ENCODE peak calls at places on chromosomes 13 and 19, in seven cellular contexts. N is upper lobe of left lung, L is H1, T is SJCRH30, U is neural progenitor cell, M is SJSA1, B is lung. O is an unnamed sample. For H3K4me1, the result is how much of the 10 kb centered on the place peaks cover.

GRCh38 chr13:71359641-71360040 is 507.4 kb downstream of the DACH1 start:
- DNase-seq in N (no peak), L (no peak), T (no peak), U (no peak), M (no peak), B (no peak), O (no peak)

GRCh38 chr13:97506511-97506910 is 72.5 kb downstream of the RAP2A start:
- DNase-seq in N (no peak), L (no peak), T (peak), U (no peak), M (no peak), B (no peak), O (peak)

GRCh38 chr13:43546821-43547220 is 240.0 kb downstream of the ENOX1 start:
- DNase-seq in N (no peak), L (no peak), T (no peak), U (peak), M (no peak), B (no peak), O (no peak)

GRCh38 chr19:13764821-13765394 is 586 bp downstream of the MRI1 start:
- DNase-seq in N (peak), L (no peak), T (no peak), U (peak), M (no peak), B (no peak), O (peak)

GRCh38 chr13:73803997-73804396 is 330.2 kb downstream of the KLF12 start:
- DNase-seq in N (no peak), L (no peak), T (no peak), U (no peak), M (no peak), B (no peak), O (peak)

GRCh38 chr13:35794734-35795389 is 318.4 kb upstream of the MAB21L1 start:
- DNase-seq in N (no peak), L (no peak), T (no peak), U (no peak), M (no peak), B (no peak), O (no peak)

GRCh38 chr13:97977376-97977705 is 23.9 kb downstream of the IPO5 start:
- DNase-seq in N (no peak), L (no peak), T (no peak), U (no peak), M (no peak), B (no peak), O (no peak)

GRCh38 chr13:21707586-21707985 is 36.7 kb downstream of the FGF9 start:
- DNase-seq in N (no peak), L (no peak), T (no peak), U (no peak), M (no peak), B (no peak), O (no peak)

GRCh38 chr13:51643114-51643881 is 59.0 kb downstream of the WDFY2 start:
- DNase-seq in N (no peak), L (no peak), T (peak), U (no peak), M (peak), B (no peak), O (peak)

GRCh38 chr19:10861118-10861651 is 10.2 kb upstream of the CARM1 start:
- DNase-seq in N (peak), L (no peak), T (peak), U (peak), M (no peak), B (no peak), O (peak)

GRCh38 chr13:30042891-30043630 is 192.6 kb upstream of the UBL3 start:
- DNase-seq in N (no peak), L (no peak), T (no peak), U (no peak), M (no peak), B (no peak), O (no peak)

GRCh38 chr19:45446295-45446694 is 21.5 kb upstream of the FOSB start:
- DNase-seq in N (no peak), L (no peak), T (no peak), U (peak), M (no peak), B (no peak), O (no peak)

GRCh38 chr13:45602183-45602582 is 13.4 kb downstream of the ERICH6B start:
- DNase-seq in N (no peak), L (no peak), T (no peak), U (no peak), M (no peak), B (no peak), O (no peak)

GRCh38 chr13:34038326-34039068 is 220.5 kb downstream of the RFC3 start:
- DNase-seq in N (no peak), L (no peak), T (no peak), U (no peak), M (no peak), B (no peak), O (no peak)

GRCh38 chr13:51373451-51373850 is 34.0 kb downstream of the SERPINE3 start:
- DNase-seq in N (no peak), L (no peak), T (no peak), U (no peak), M (no peak), B (no peak), O (no peak)

GRCh38 chr19:11421607-11422098 is 2.5 kb upstream of the RGL3 start:
- DNase-seq in N (peak), L (peak), T (no peak), U (peak), M (no peak), B (peak), O (no peak)

GRCh38 chr13:36530050-36530789 is 97.9 kb downstream of the CCNA1 start:
- DNase-seq in N (peak), L (no peak), T (no peak), U (peak), M (no peak), B (peak), O (peak)

GRCh38 chr13:92317066-92317465 is 909.5 kb upstream of the GPC6 start:
- DNase-seq in N (no peak), L (no peak), T (no peak), U (no peak), M (peak), B (no peak), O (no peak)

GRCh38 chr19:47509973-47510372 is 4.9 kb downstream of the NAPA start:
- DNase-seq in N (no peak), L (no peak), T (no peak), U (no peak), M (no peak), B (no peak), O (no peak)

GRCh38 chr19:58228584-58229254 is at the start of gene ZNF544:
- DNase-seq in N (peak), L (no peak), T (peak), U (peak), M (peak), B (peak), O (peak)

GRCh38 chr19:13621413-13621812 is 115.1 kb upstream of the CACNA1A start:
- DNase-seq in N (no peak), L (peak), T (peak), U (no peak), M (peak), B (no peak), O (peak)

GRCh38 chr19:47284324-47284899 is 9.7 kb downstream of the INAFM1 start:
- DNase-seq in N (no peak), L (no peak), T (peak), U (peak), M (peak), B (no peak), O (peak)

GRCh38 chr19:42279902-42280760 is 11.1 kb downstream of the CIC start:
- DNase-seq in N (peak), L (no peak), T (peak), U (peak), M (peak), B (peak), O (peak)

GRCh38 chr19:42281175-42282035 is 12.4 kb downstream of the CIC start:
- DNase-seq in N (no peak), L (no peak), T (peak), U (peak), M (peak), B (peak), O (peak)

GRCh38 chr19:42277821-42278809 is 9.1 kb downstream of the CIC start:
- DNase-seq in N (peak), L (no peak), T (peak), U (no peak), M (no peak), B (no peak), O (no peak)

GRCh38 chr19:42280761-42281174 is 11.7 kb downstream of the CIC start:
- DNase-seq in N (no peak), L (no peak), T (peak), U (peak), M (no peak), B (peak), O (no peak)

GRCh38 chr19:42279148-42279901 is 10.3 kb downstream of the CIC start:
- DNase-seq in N (no peak), L (no peak), T (no peak), U (no peak), M (no peak), B (no peak), O (no peak)
- H3K27ac ChIP-seq in N (peak), L (no peak), T (peak), U (peak), M (peak), B (peak), O (peak)

GRCh38 chr19:6056282-6056741 is 54.0 kb downstream of the RFX2 start:
- DNase-seq in N (no peak), L (no peak), T (no peak), U (no peak), M (no peak), B (no peak), O (no peak)
- H3K4me1 ChIP-seq in N (half or more), L (under half), T (under half), U (under half), M (under half), B (under half), O (under half)

DNA sequence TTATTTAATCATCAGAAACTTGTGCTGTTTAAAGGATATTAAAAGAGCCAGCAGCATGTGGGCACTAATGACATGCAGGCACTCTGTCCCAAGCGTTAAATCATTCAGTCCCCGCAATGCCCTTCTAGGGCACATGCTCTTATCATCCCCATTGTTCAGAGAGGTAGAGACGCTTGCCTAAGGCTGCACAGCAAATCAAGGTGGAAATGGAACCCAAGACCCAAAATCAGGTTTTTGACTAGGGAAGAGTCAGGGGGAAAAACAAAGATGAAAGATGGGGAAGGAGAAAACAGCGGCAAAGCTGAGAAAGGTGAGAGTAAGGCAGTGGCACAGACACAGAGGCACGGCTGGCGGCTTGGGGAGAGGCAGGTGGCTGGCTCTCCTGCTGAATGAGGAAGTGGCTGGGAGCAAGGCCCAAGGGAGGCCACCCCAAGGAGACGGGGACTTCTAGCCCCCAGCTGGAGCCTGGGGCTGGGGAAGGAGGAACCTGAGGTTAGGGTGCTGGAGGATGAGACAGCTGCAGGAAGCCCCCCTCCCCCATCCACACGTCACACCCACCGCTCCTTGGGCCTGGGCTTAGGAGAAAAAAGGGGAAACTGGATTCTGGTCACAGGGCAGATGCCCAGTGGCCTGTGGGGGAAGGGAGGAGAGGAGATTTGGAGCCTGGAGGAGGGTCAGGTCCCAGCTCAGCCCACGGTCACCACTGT is 1.0 kb upstream of the TYROBP start:
- DNase-seq in N (peak), L (no peak), T (peak), U (no peak), M (no peak), B (peak), O (no peak)
- H3K27ac ChIP-seq in N (peak), L (peak), T (no peak), U (no peak), M (no peak), B (no peak), O (no peak)

GRCh38 chr19:1045247-1045603 is 5.3 kb downstream of the ABCA7 start:
- DNase-seq in N (no peak), L (no peak), T (peak), U (peak), M (no peak), B (no peak), O (peak)
- H3K4me1 ChIP-seq in N (under half), L (under half), T (under half), U (under half), M (under half), B (under half), O (under half)

GRCh38 chr19:7153008-7153407 is 83.5 kb downstream of the ZNF557 start:
- DNase-seq in N (no peak), L (no peak), T (no peak), U (no peak), M (no peak), B (no peak), O (no peak)
- H3K27ac ChIP-seq in N (no peak), L (no peak), T (no peak), U (no peak), M (no peak), B (no peak), O (no peak)

DNA sequence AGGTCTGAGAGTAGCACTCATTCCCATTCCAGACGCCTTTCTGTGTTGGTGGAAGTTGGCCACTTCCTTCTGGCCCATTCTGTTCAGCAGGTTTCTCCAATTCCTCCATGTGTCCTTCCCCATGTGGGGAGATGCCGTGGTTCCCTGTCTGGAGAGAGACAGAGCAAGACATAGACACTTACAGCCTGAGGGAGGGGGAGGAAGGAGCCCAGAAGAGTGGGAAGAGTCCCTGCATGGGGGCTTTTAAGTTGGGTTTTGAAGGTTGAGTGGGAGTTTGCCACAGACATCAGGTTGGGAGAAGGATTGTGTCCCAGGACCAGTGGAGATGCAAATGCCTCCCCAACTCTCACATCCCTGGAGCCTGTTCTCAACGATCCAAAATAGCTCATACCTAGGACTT is 48.1 kb downstream of the CELF5 start:
- DNase-seq in N (no peak), L (no peak), T (no peak), U (no peak), M (no peak), B (no peak), O (no peak)
- H3K4me1 ChIP-seq in N (under half), L (under half), T (under half), U (under half), M (under half), B (under half), O (under half)

DNA sequence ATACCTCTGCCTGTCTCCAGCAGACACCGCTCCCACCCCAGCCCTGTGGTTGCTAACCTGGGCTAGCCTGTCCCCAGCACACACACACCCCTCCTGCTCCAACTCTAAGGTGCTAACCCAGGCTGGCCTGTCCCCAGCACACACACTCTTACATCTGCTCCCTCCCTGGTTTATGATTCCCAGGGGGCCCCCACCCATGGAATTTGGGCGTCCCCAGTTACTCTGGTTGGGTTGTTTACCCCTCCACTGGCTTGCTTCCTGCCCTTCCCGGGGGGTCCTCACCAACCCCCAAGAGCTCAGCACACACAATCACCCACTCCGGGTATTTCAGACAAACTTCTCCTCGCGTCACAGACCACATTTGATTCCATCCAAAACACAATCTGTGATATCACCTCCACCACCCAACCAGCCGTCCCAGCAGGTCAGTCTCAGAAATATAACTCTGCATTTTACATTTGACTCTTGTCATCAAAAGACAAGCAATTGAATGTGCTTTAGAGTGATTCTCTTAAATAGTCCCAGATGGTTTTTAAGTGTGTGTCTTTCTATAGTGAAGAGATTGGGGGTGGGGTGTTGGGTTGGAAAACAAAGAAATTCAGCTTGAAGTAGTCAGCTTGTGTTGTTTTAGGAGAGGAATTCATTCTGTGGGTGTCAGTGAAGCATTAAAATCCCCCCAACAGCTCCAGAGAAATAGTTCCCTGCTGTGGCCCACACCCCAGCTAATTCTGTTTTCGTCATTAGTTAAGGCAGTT is 20.1 kb downstream of the COL4A2 start:
- DNase-seq in N (no peak), L (no peak), T (no peak), U (peak), M (peak), B (no peak), O (peak)
- H3K27ac ChIP-seq in N (peak), L (peak), T (no peak), U (peak), M (peak), B (no peak), O (peak)

GRCh38 chr13:113650731-113651148 is 7.3 kb downstream of the ATP4B start:
- DNase-seq in N (peak), L (no peak), T (peak), U (no peak), M (no peak), B (no peak), O (no peak)
- H3K4me1 ChIP-seq in N (under half), L (under half), T (under half), U (under half), M (under half), B (under half), O (under half)

DNA sequence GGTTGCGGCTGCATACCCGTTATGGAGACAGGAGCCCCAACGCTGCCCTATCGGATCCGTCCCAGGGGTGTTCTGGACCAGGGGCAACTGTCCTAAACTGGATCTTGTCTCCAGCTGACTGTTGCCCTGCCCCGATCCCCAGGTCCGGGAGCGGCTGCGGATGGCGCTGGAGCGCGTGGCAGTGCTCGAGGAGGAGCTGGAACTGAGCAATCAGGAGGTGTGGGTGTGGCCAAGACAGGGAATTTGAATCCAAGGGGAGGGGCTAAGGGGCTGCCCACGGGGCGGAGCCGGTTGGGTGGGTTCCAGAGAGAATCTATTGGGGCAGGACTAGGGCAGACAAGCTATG is 9.9 kb downstream of the PPFIA3 start:
- DNase-seq in N (peak), L (no peak), T (peak), U (peak), M (no peak), B (no peak), O (peak)
- H3K27ac ChIP-seq in N (no peak), L (no peak), T (peak), U (no peak), M (no peak), B (no peak), O (no peak)